ENCODE peak calls at places on chromosomes 2 and 18, in eight cellular contexts. O is thoracic aorta, M is GM12864, W is fibroblast of pulmonary artery, I is GM12865, Q is cardiac muscle cell, C is MCF 10A, Y is endothelial cell of umbilical vein. U is an unnamed sample.

GRCh38 chr2:118319271-118319684 is 231.0 kb downstream of the INSIG2 start:
- DNase-seq in O (no peak), M (no peak), W (no peak), I (no peak), Q (no peak), C (no peak), Y (no peak), U (no peak)

GRCh38 chr18:7584646-7585271 is 17.6 kb downstream of the PTPRM start:
- DNase-seq in O (no peak), M (no peak), W (peak), I (no peak), Q (no peak), C (no peak), Y (no peak), U (no peak)

GRCh38 chr2:149650006-149650405 is 62.4 kb upstream of the MMADHC start:
- DNase-seq in O (no peak), M (no peak), W (peak), I (no peak), Q (no peak), C (no peak), Y (no peak), U (no peak)

GRCh38 chr2:25494626-25495025 is 152.9 kb upstream of the DNMT3A start:
- DNase-seq in O (no peak), M (no peak), W (peak), I (no peak), Q (no peak), C (no peak), Y (no peak), U (no peak)

GRCh38 chr18:6866552-6866951 is 137.0 kb downstream of the ARHGAP28 start:
- DNase-seq in O (no peak), M (no peak), W (no peak), I (no peak), Q (no peak), C (no peak), Y (peak), U (no peak)

GRCh38 chr2:108329771-108330170 is 41.1 kb downstream of the SULT1C2 start:
- DNase-seq in O (no peak), M (no peak), W (no peak), I (no peak), Q (no peak), C (no peak), Y (no peak), U (no peak)

GRCh38 chr18:57054891-57055290 is 92.0 kb upstream of the BOD1L2 start:
- DNase-seq in O (no peak), M (no peak), W (no peak), I (no peak), Q (no peak), C (no peak), Y (no peak), U (no peak)

GRCh38 chr2:238370482-238371372 is 50.4 kb downstream of the TRAF3IP1 start:
- DNase-seq in O (no peak), M (no peak), W (peak), I (peak), Q (peak), C (peak), Y (peak), U (no peak)

GRCh38 chr18:52694804-52695203 is 354.8 kb downstream of the DCC start:
- DNase-seq in O (no peak), M (no peak), W (peak), I (peak), Q (no peak), C (peak), Y (no peak), U (no peak)

GRCh38 chr2:210913461-210913860 is 357.1 kb downstream of the CPS1 start:
- DNase-seq in O (no peak), M (no peak), W (no peak), I (no peak), Q (no peak), C (no peak), Y (no peak), U (no peak)

GRCh38 chr2:15058015-15058414 is 425.5 kb downstream of the LRATD1 start:
- DNase-seq in O (no peak), M (no peak), W (no peak), I (peak), Q (no peak), C (peak), Y (no peak), U (no peak)

GRCh38 chr2:71462056-71462605 is 8.8 kb downstream of the DYSF start:
- DNase-seq in O (no peak), M (no peak), W (no peak), I (no peak), Q (no peak), C (no peak), Y (no peak), U (no peak)

GRCh38 chr2:8552264-8552913 is 129.5 kb upstream of the ID2 start:
- DNase-seq in O (no peak), M (no peak), W (no peak), I (peak), Q (no peak), C (no peak), Y (no peak), U (no peak)

GRCh38 chr2:102063948-102064678 is 72.4 kb downstream of the IL1R2 start:
- DNase-seq in O (peak), M (no peak), W (peak), I (no peak), Q (peak), C (peak), Y (peak), U (no peak)

GRCh38 chr2:88857951-88858406 is 166.5 kb downstream of the RPIA start:
- DNase-seq in O (no peak), M (peak), W (peak), I (no peak), Q (peak), C (no peak), Y (peak), U (no peak)

GRCh38 chr2:19496646-19497045 is 138.2 kb upstream of the OSR1 start:
- DNase-seq in O (no peak), M (no peak), W (no peak), I (no peak), Q (no peak), C (peak), Y (no peak), U (no peak)

GRCh38 chr2:219553168-219553417 is 9.3 kb downstream of the TMEM198 start:
- DNase-seq in O (no peak), M (no peak), W (no peak), I (no peak), Q (no peak), C (no peak), Y (no peak), U (no peak)

GRCh38 chr2:219552382-219553167 is 8.7 kb downstream of the TMEM198 start:
- DNase-seq in O (peak), M (no peak), W (peak), I (peak), Q (peak), C (peak), Y (peak), U (peak)

GRCh38 chr2:219553463-219553862 is 9.6 kb downstream of the TMEM198 start:
- DNase-seq in O (no peak), M (no peak), W (no peak), I (no peak), Q (no peak), C (no peak), Y (no peak), U (no peak)

GRCh38 chr2:219555956-219556355 is 12.1 kb downstream of the TMEM198 start:
- DNase-seq in O (no peak), M (no peak), W (no peak), I (no peak), Q (no peak), C (no peak), Y (no peak), U (no peak)

GRCh38 chr2:219554369-219554768 is 10.5 kb downstream of the TMEM198 start:
- DNase-seq in O (no peak), M (no peak), W (no peak), I (no peak), Q (no peak), C (no peak), Y (no peak), U (no peak)
- TF ChIP-seq CTCF in O (no peak), M (no peak), W (no peak), I (no peak), Q (no peak), C (no peak), Y (no peak), U (no peak)

DNA sequence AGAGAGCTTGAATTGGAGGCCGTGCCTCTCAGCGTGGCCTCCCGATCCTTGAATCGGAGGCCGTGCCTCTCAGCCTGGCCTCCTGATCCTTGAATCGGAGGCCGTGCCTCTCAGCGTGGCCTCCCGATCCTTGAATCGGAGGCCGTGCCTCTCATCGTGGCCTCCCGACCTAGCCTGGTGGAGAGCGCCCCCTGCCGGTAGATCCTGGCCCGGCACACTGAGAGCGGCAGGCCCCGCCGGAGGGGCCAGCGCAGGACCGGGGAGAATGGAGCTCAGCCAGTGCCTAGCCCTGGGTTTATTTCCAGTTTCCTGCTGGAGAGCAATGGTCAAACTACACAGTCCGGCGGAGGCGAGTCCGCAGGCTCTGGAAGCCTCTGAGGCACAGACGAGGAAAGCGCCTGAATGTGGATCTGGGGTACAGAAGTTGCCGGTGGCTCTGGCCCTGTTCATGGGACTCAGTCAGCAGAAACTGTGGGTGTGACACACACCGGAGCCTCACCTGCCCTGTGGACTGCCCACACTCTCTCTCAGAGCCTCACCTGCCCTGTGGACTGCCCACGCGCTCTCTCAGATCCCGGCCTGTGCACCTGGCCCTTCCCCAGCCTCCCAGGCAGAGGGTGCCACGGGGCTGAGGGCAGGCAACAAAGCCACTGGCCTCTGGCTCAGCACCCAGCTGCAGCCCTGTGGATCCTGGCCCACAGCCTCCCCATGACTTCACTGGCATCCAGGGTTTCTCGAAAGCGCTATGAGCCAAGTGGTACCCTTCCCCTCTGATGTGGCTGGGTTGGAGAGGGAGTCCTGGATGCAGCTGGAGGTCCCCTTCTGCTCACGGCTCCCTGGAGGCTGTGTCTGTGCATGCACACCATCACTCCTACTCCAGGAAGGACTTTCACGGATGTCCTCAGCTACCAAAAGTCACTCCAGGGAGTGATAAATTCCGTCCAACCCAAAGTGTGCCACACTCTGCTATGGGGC is 1.5 kb downstream of the IL36B start:
- DNase-seq in O (no peak), M (no peak), W (no peak), I (no peak), Q (no peak), C (no peak), Y (no peak), U (no peak)
- TF ChIP-seq CTCF in O (no peak), M (no peak), W (no peak), I (no peak), Q (no peak), C (peak), Y (no peak), U (no peak)

DNA sequence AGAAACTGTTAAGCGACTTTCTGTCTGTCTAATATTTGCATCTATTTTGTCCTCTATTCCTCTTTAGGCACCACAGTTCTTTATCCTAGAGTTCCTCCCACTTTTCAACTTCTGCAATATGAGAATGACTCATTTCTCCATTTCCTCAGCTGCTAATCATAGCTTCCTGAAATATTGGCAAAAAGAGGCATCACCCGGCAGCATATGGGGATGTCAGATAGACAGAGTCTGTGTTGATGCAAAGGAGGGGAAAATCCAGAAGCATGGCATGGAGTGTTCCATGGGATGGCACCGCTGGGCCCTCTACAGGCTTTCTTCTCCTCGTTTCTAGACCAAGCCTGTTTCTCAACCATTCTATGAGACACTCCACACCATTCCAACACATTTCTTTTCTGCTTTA is 93.4 kb downstream of the DOCK10 start:
- DNase-seq in O (no peak), M (no peak), W (peak), I (no peak), Q (no peak), C (peak), Y (peak), U (no peak)
- TF ChIP-seq CTCF in O (no peak), M (no peak), W (no peak), I (no peak), Q (no peak), C (no peak), Y (peak), U (no peak)

GRCh38 chr2:84741182-84741822 is 139.6 kb downstream of the TRABD2A start:
- DNase-seq in O (no peak), M (peak), W (peak), I (peak), Q (peak), C (peak), Y (peak), U (peak)
- TF ChIP-seq CTCF in O (no peak), M (peak), W (peak), I (peak), Q (peak), C (peak), Y (no peak), U (peak)

DNA sequence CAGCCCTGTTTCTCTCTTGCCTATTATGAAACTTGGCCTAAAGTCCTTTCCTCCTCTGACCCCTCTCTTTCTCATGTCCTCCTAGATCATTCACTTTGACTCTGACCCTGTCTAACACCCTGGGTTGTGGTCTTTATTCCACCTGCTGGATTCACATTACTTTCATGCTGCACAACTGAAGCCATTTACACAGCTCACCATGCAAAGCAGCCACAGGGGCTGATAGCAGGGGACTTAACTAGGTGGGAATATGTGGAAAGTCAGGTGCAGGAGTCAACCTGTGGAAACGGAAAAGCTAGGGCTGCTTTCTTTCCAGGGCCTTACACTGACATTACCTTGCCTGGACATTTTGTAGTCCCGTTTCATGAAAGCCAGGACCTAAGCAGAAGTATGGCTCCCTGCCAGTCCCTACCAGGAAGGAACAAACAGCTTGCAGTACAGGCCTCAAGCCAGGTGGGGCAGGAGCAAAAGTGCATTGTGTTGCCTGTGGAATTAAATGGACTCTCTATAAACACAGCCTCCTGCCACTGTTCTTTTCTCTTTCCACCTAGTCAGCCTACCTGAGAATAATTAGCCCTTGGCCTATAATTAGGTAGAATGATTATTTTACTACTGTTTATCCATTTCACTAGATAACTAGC is 11.8 kb downstream of the MAPRE3 start:
- DNase-seq in O (peak), M (no peak), W (peak), I (peak), Q (peak), C (peak), Y (peak), U (no peak)
- TF ChIP-seq CTCF in O (peak), M (peak), W (peak), I (peak), Q (peak), C (peak), Y (peak), U (peak)

DNA sequence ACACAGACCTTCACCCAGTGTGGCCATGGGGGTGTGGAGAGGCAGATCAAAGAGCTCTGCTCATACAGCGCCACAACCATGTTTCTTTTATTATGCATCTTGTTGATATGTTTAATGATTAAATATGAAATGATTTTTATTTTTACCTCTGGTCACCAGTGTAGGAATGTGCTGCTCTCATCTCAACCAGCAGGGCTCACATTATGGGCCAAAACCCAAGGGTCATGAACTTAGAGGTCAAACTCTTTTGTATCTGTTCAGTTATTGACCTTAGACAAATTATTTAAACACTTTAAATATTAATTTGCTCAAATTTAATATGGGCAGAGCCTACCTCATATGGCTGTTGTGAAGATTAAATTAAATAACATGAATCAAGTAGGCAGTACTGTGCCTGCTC is 386.2 kb downstream of the ALK start:
- DNase-seq in O (no peak), M (no peak), W (no peak), I (no peak), Q (no peak), C (no peak), Y (no peak), U (no peak)
- TF ChIP-seq CTCF in O (no peak), M (no peak), W (no peak), I (no peak), Q (no peak), C (no peak), Y (no peak), U (no peak)

DNA sequence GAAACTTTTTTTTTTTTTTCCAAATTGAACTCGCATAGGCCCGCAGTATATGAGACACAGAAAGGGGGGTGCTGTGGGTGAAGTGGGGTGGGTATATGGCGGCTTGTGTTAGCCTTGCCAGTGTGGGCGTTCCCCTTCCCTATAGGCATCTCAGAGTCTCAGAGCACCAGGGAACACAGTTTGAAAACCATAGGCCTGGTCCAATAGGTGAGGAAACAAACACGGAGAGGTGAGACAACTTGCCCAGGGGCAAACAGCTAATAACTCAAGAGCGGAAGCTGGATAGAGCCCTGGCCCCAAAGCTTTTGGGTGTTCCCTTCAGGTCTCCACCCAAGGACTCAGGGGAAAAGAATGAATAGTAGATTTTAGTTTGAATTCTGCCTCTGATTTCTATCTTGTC is 7.8 kb downstream of the LIPG start:
- DNase-seq in O (no peak), M (no peak), W (no peak), I (no peak), Q (no peak), C (peak), Y (no peak), U (no peak)
- TF ChIP-seq CTCF in O (no peak), M (no peak), W (no peak), I (no peak), Q (no peak), C (no peak), Y (no peak), U (no peak)

DNA sequence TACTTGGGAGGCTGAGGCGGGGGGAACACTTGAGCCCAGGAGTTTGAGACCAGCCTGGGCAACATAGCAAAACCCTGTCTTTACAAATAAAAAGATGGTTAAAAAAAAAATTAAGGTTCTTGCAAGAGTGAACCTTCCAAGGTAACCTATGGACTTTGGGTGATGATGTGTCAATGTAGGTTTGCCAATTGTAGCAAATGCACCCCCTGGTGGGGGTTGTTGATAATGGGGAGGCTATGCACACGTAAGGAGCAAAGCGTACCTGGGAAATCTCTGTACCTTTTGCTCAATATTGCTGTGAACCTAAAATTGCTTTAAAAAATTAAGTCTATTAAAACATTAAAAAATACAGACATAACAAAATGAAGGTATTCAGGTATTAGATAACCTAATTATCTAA is 70.4 kb downstream of the CWC22 start:
- DNase-seq in O (no peak), M (peak), W (peak), I (peak), Q (peak), C (peak), Y (peak), U (no peak)
- TF ChIP-seq CTCF in O (no peak), M (peak), W (peak), I (peak), Q (peak), C (peak), Y (peak), U (peak)

DNA sequence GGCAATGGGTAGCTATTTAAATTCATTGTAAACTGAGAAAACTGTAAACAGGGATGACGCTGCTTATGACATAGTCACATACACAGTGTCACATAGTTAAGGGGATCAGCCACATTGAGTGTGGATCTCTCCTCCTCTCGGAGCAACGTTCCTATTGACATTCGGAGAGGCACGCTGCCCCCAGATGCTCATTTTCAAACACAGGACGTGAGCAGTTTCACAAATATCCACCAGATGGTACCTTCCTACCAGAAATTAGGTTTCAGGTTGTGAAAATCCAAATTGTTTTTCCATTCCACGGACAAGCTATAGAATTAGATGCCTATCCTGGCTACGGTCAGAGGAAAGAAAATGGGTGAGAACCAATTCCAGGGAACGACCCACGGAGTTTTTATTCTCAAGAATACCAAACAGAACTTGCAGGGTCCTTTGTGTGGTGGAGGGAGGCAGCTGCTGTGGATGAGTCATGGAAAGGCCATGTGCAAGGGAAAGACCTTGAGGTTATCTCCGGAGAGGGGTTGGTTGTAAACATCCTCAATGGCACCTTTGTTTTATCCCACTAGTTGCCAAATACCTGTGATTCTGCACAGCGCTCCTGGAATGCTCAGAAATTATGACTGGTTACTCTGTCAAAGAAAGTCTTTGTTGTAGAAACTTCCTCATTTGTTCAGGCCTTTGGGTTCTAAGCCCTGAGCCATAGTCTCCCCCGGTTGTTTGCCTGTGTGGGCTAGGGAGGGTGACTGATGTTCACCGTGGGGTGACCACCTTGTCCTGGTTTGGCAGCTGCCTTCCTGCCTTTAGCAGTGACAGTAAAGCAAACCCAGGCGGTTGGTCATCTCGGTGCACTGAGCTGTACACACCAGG is 88.0 kb downstream of the ACTR3 start:
- DNase-seq in O (no peak), M (no peak), W (peak), I (no peak), Q (no peak), C (peak), Y (peak), U (no peak)
- TF ChIP-seq CTCF in O (peak), M (no peak), W (peak), I (no peak), Q (peak), C (peak), Y (no peak), U (no peak)

GRCh38 chr2:74261204-74261864 is 62.9 kb downstream of the MTHFD2 start:
- DNase-seq in O (no peak), M (no peak), W (peak), I (no peak), Q (peak), C (peak), Y (peak), U (no peak)
- TF ChIP-seq CTCF in O (peak), M (no peak), W (peak), I (no peak), Q (peak), C (peak), Y (peak), U (no peak)